ENCODE peak calls at places on chromosomes 7 and 10, in four cellular contexts. C, I, F and A are unnamed samples.

GRCh38 chr7:156465186-156465585 is 175.4 kb upstream of the RNF32 start:
- DNase-seq in C (no peak), I (no peak), F (no peak), A (no peak)

GRCh38 chr10:132243141-132243540 is 56.4 kb downstream of the DPYSL4 start:
- DNase-seq in C (no peak), I (no peak), F (no peak), A (no peak)

GRCh38 chr10:74824184-74825032 is 2.0 kb upstream of the KAT6B start:
- DNase-seq in C (no peak), I (peak), F (no peak), A (no peak)

GRCh38 chr10:113475381-113475807 is 77.5 kb upstream of the HABP2 start:
- DNase-seq in C (no peak), I (no peak), F (no peak), A (no peak)

GRCh38 chr10:93695720-93696119 is 6.7 kb downstream of the FRA10AC1 start:
- DNase-seq in C (no peak), I (no peak), F (no peak), A (no peak)

GRCh38 chr10:119449210-119449584 is 93.3 kb downstream of the RGS10 start:
- DNase-seq in C (no peak), I (no peak), F (no peak), A (no peak)

GRCh38 chr7:76423666-76424412 is 911 bp upstream of the ZP3 start:
- DNase-seq in C (peak), I (no peak), F (no peak), A (no peak)

GRCh38 chr10:78215645-78216044 is 182.0 kb downstream of the RPS24 start:
- DNase-seq in C (no peak), I (no peak), F (no peak), A (no peak)

GRCh38 chr7:11232462-11232861 is 258.8 kb downstream of the PHF14 start:
- DNase-seq in C (no peak), I (no peak), F (no peak), A (no peak)

GRCh38 chr7:131653418-131654248 is 97.2 kb upstream of the PODXL start:
- DNase-seq in C (no peak), I (no peak), F (no peak), A (no peak)

GRCh38 chr10:29150010-29150409 is 138.9 kb upstream of the LYZL1 start:
- DNase-seq in C (peak), I (no peak), F (no peak), A (no peak)

GRCh38 chr7:50656141-50656895 is 91.1 kb upstream of the DDC start:
- DNase-seq in C (no peak), I (no peak), F (no peak), A (no peak)

GRCh38 chr10:33498354-33498753 is 163.9 kb upstream of the NRP1 start:
- DNase-seq in C (no peak), I (no peak), F (no peak), A (no peak)

GRCh38 chr7:3493499-3493898 is 192.4 kb downstream of the SDK1 start:
- DNase-seq in C (no peak), I (no peak), F (no peak), A (no peak)